ENCODE peak calls at places on chromosomes 7 and 10, in nine cellular contexts. L, Q, K, W, Y, C, S, U and I are unnamed samples.
A peak's percentile ranks its signal among the peaks of the same experiment; 100 is the strongest.

GRCh38 chr10:36676321-36677169 is 448.9 kb upstream of the ANKRD30A start:
- DNase-seq in W (no peak), S (no peak), Y (no peak), K (no peak), Q (peak; percentile 77), U (no peak), C (peak; percentile 82), L (no peak), I (peak; percentile 75)

GRCh38 chr10:35640474-35640873 is 1.6 kb downstream of the FZD8 start:
- DNase-seq in Q (peak; percentile 74), U (peak; percentile 47), Y (peak; percentile 57), L (peak; percentile 69), W (peak; percentile 31), S (peak; percentile 72), K (peak; percentile 4), C (peak; percentile 78), I (peak; percentile 66)

GRCh38 chr7:148701414-148701813 is 2.7 kb downstream of the CUL1 start:
- DNase-seq in C (peak; percentile 21), S (no peak), W (no peak), L (no peak), K (no peak), Y (no peak), Q (peak; percentile 34), U (no peak), I (no peak)

GRCh38 chr7:158924956-158925355 is 68.6 kb downstream of the DYNC2I1 start:
- DNase-seq in Q (peak; percentile 21), S (no peak), U (no peak), Y (no peak), K (no peak), L (no peak), W (no peak), C (peak; percentile 46), I (peak; percentile 39)

GRCh38 chr7:322111-322671 is 32.2 kb downstream of the FOXL3 start:
- DNase-seq in U (peak; percentile 60), L (peak; percentile 18), K (no peak), S (peak; percentile 79), Y (peak; percentile 46), Q (peak; percentile 17), W (peak; percentile 45), C (peak; percentile 41), I (no peak)

GRCh38 chr10:47123889-47124288 is 176.1 kb upstream of the GDF10 start:
- DNase-seq in W (no peak), Q (no peak), U (no peak), L (no peak), C (no peak), K (no peak), S (no peak), Y (no peak), I (no peak)

GRCh38 chr10:59582058-59582457 is 127.6 kb downstream of the SLC16A9 start:
- DNase-seq in W (no peak), S (no peak), L (no peak), U (no peak), Y (no peak), C (no peak), K (no peak), Q (no peak), I (no peak)

GRCh38 chr10:5500910-5501309 is 1.5 kb upstream of the CALML5 start:
- DNase-seq in K (no peak), S (no peak), Y (peak; percentile 9), L (no peak), C (no peak), W (no peak), Q (no peak), U (no peak), I (no peak)

GRCh38 chr10:108244443-108245228 is 1080.1 kb upstream of the SORCS1 start:
- DNase-seq in C (no peak), K (no peak), S (no peak), L (no peak), Y (no peak), Q (no peak), W (no peak), U (no peak), I (no peak)

GRCh38 chr10:62501547-62501946 is 127.4 kb downstream of the ZNF365 start:
- DNase-seq in S (no peak), Q (peak; percentile 7), U (no peak), K (no peak), Y (no peak), L (no peak), W (no peak), C (no peak), I (no peak)

GRCh38 chr7:26912351-26912750 is 48.0 kb upstream of the SKAP2 start:
- DNase-seq in L (no peak), K (no peak), Q (no peak), S (no peak), W (no peak), Y (no peak), U (no peak), C (peak; percentile 2), I (no peak)

GRCh38 chr7:22333680-22334141 is 23.2 kb downstream of the RAPGEF5 start:
- DNase-seq in S (no peak), U (no peak), W (no peak), L (no peak), Y (no peak), C (no peak), Q (no peak), K (no peak), I (no peak)

GRCh38 chr7:72785166-72785955 is 42.6 kb downstream of the TYW1B start:
- DNase-seq in Q (peak; percentile 22), L (no peak), C (peak; percentile 8), S (no peak), W (no peak), Y (no peak), K (no peak), U (no peak), I (peak; percentile 16)

GRCh38 chr10:69446650-69447151 is 4.6 kb upstream of the TSPAN15 start:
- DNase-seq in K (peak; percentile 81), W (no peak), U (no peak), C (peak; percentile 92), S (no peak), Y (no peak), Q (peak; percentile 62), L (no peak), I (peak; percentile 70)

GRCh38 chr10:63722537-63722936 is 201.3 kb downstream of the REEP3 start:
- DNase-seq in Y (peak; percentile 66), L (no peak), W (peak; percentile 55), Q (peak; percentile 86), K (no peak), S (no peak), C (peak; percentile 69), U (no peak), I (peak; percentile 77)

GRCh38 chr10:43926371-43926770 is 277.7 kb upstream of the ZNF32 start:
- DNase-seq in C (no peak), L (no peak), U (no peak), Y (no peak), K (no peak), W (no peak), S (no peak), Q (no peak), I (no peak)

GRCh38 chr7:127900735-127901685 is 130.2 kb downstream of the LRRC4 start:
- DNase-seq in Q (no peak), Y (no peak), C (peak; percentile 63), S (no peak), U (no peak), L (no peak), W (no peak), K (no peak), I (peak; percentile 41)

GRCh38 chr10:89164920-89165319 is 42.2 kb downstream of the CH25H start:
- DNase-seq in Q (no peak), C (no peak), W (no peak), U (no peak), K (no peak), Y (no peak), S (no peak), L (no peak), I (no peak)

GRCh38 chr10:3068968-3069737 is 1.8 kb downstream of the PFKP start:
- DNase-seq in K (no peak), Q (no peak), Y (no peak), U (no peak), W (no peak), C (no peak), L (no peak), S (peak; percentile 34), I (no peak)

GRCh38 chr7:106770191-106770590 is 94.9 kb upstream of the PIK3CG start:
- DNase-seq in L (no peak), Y (no peak), Q (peak; percentile 84), W (no peak), K (no peak), S (no peak), C (peak; percentile 92), U (no peak), I (peak; percentile 89)

GRCh38 chr7:98869374-98870070 is at the start of gene TMEM130:
- DNase-seq in Y (no peak), S (no peak), K (no peak), L (no peak), Q (no peak), C (peak; percentile 15), W (no peak), U (no peak), I (no peak)
- H3K4me3 ChIP-seq in Y (peak within 1 kb of the TSS; percentile 62), S (peak within 1 kb of the TSS; percentile 43), K (no peak within 1 kb of the TSS), L (peak within 1 kb of the TSS; percentile 36), Q (peak within 1 kb of the TSS; percentile 65), C (peak within 1 kb of the TSS; percentile 47), W (no peak within 1 kb of the TSS), U (peak within 1 kb of the TSS; percentile 13), I (peak within 1 kb of the TSS; percentile 36)

DNA sequence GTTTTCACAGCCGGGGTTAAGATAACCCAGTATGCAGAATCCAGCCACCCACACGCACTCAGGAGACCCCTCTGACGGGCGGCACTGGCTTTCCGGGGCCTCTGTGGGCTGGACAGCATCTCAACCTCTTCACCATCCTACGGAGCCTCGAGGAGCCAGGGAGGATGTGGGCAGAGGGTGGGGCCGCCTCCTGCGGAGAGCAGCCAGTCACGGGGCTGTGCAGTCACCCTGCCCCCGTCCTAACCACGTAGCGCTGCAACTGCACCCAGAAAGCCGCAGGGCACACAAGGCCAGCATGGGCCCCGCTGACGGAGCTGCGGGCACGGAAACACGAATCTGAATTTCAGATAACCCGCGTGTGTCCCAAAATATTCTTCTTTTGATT is 270.3 kb downstream of the ELFN1 start:
- DNase-seq in Q (no peak), L (no peak), U (peak; percentile 34), C (peak; percentile 66), K (no peak), W (peak; percentile 76), S (peak; percentile 74), Y (peak; percentile 65), I (peak; percentile 65)
- TF ChIP-seq CTCF in Q (no peak), L (no peak), U (no peak), C (no peak), K (no peak), W (no peak), S (no peak), Y (no peak), I (no peak)

DNA sequence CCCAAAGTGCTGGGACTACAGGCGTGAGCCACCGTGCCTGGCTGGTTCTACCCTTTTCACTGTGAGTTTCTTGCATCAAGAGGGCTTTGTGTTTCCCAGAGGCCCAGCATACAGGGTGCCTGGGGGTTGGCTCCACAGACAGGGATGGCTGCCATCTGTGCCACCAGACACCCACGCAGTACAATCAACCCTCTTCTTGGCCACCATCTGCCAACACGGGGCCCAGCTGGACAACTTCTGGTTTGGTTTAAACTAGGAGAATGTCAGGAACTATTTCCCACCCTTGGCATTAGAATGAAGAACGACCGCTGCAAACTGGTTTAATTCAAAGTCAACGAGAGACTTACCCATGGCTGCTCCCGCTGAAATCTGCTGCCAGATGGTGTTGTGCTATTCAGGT is 27.9 kb downstream of the NMT2 start:
- DNase-seq in L (no peak), K (no peak), W (no peak), C (no peak), S (no peak), Q (no peak), U (no peak), Y (no peak), I (no peak)
- H3K4me3 ChIP-seq in L (no peak overlapping the region), K (no peak overlapping the region), W (no peak overlapping the region), C (no peak overlapping the region), S (no peak overlapping the region), Q (no peak overlapping the region), U (no peak overlapping the region), Y (no peak overlapping the region), I (no peak overlapping the region)

GRCh38 chr10:84715911-84716310 is 387.5 kb downstream of the CCSER2 start:
- DNase-seq in K (peak; percentile 41), Q (no peak), U (no peak), S (no peak), L (no peak), W (no peak), C (peak; percentile 54), Y (no peak), I (peak; percentile 1)
- TF ChIP-seq CTCF in K (peak; percentile 70), Q (no peak), U (no peak), S (peak; percentile 36), L (peak; percentile 48), W (no peak), C (peak; percentile 70), Y (no peak), I (peak; percentile 58)